ENCODE peak calls at places on chromosomes 5 and 9, in four cellular contexts. N, K, G and E are unnamed samples. For H3K4me1, the result is how much of the 10 kb centered on the place peaks cover.

GRCh38 chr5:125065114-125065513 is 318.7 kb upstream of the ZNF608 start:
- DNase-seq in N (no peak), K (no peak), G (no peak), E (no peak)

GRCh38 chr5:10672285-10673044 is 88.6 kb downstream of the DAP start:
- DNase-seq in N (no peak), K (no peak), G (no peak), E (no peak)

GRCh38 chr9:133111461-133112360 is 9.3 kb downstream of the RALGDS start:
- DNase-seq in N (no peak), K (peak), G (no peak), E (no peak)

GRCh38 chr9:111297061-111297824 is 32.8 kb downstream of the OR2K2 start:
- DNase-seq in N (no peak), K (no peak), G (peak), E (no peak)

GRCh38 chr5:148708854-148709253 is 54.5 kb upstream of the HTR4 start:
- DNase-seq in N (no peak), K (no peak), G (no peak), E (no peak)

GRCh38 chr5:123785160-123786001 is 273.4 kb downstream of the CSNK1G3 start:
- DNase-seq in N (no peak), K (no peak), G (peak), E (no peak)

GRCh38 chr9:15834541-15834940 is 281.7 kb downstream of the CCDC171 start:
- DNase-seq in N (no peak), K (no peak), G (peak), E (no peak)

GRCh38 chr5:149030392-149030791 is 32.5 kb downstream of the SH3TC2 start:
- DNase-seq in N (peak), K (no peak), G (peak), E (no peak)

GRCh38 chr9:108185613-108186012 is 670.2 kb downstream of the ACTL7B start:
- DNase-seq in N (no peak), K (no peak), G (no peak), E (no peak)

GRCh38 chr5:81755320-81755719 is 4.4 kb upstream of the SSBP2 start:
- DNase-seq in N (no peak), K (no peak), G (peak), E (no peak)

GRCh38 chr9:136311433-136312375 is 7.8 kb upstream of the CCDC187 start:
- DNase-seq in N (peak), K (no peak), G (no peak), E (no peak)

GRCh38 chr5:170108266-170108785 is 2.6 kb downstream of the FOXI1 start:
- DNase-seq in N (no peak), K (no peak), G (no peak), E (no peak)

DNA sequence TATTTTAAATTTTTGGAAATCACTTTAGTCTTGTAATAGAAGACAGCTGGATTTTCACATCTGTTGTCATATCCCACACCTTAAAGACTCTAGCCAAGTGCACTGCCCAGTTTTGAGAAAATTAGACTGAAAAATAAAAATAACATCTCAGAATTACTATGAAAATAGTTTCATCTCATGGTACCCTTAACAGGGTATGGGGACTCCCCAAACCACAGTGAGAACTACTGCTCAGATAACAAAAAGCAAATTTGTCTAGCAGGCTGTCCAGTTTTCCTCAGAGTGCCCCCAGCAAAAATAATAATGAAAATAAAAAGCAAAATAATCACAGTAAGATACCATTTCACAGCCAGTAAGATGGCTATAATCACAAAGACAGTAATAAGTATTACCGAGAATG is 6.5 kb downstream of the UBQLN1 start:
- DNase-seq in N (no peak), K (no peak), G (no peak), E (no peak)
- H3K4me1 ChIP-seq in N (under half), K (under half), G (under half), E (half or more)

GRCh38 chr9:75147638-75148037 is 59.3 kb downstream of the OSTF1 start:
- DNase-seq in N (peak), K (no peak), G (peak), E (peak)

GRCh38 chr9:75148551-75148950 is 60.2 kb downstream of the OSTF1 start:
- DNase-seq in N (peak), K (no peak), G (peak), E (no peak)

GRCh38 chr9:75152416-75152815 is 64.1 kb downstream of the OSTF1 start:
- DNase-seq in N (peak), K (no peak), G (peak), E (peak)

GRCh38 chr9:75150512-75150911 is 62.2 kb downstream of the OSTF1 start:
- DNase-seq in N (no peak), K (no peak), G (no peak), E (no peak)

DNA sequence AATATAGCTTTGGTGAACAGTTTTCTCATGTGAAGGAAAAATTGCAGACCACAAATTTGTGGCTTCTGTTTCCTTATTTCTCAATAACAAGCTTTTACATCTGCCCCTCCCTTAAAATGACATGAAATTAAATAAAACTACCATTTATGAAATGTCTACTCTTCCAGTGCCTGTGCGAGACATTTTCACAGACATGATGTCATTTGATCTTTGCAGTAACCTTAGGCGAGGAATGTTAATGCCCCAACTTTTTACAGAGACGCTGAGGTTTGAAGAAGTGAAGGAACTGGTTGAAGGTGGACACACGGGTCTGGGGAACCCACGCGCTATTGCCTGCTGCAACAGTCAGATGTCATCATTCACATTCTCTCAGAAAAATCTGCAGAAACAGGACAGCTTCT is 61.5 kb downstream of the OSTF1 start:
- DNase-seq in N (no peak), K (peak), G (no peak), E (no peak)
- H3K4me1 ChIP-seq in N (under half), K (under half), G (under half), E (half or more)

GRCh38 chr9:113600477-113600851 is 136.9 kb downstream of the RGS3 start:
- DNase-seq in N (no peak), K (peak), G (no peak), E (no peak)

GRCh38 chr9:113597390-113598241 is 134.1 kb downstream of the RGS3 start:
- DNase-seq in N (no peak), K (peak), G (no peak), E (no peak)

GRCh38 chr9:113599647-113600476 is 136.3 kb downstream of the RGS3 start:
- DNase-seq in N (no peak), K (peak), G (peak), E (no peak)

GRCh38 chr9:113598451-113598850 is 134.9 kb downstream of the RGS3 start:
- DNase-seq in N (no peak), K (peak), G (no peak), E (no peak)

DNA sequence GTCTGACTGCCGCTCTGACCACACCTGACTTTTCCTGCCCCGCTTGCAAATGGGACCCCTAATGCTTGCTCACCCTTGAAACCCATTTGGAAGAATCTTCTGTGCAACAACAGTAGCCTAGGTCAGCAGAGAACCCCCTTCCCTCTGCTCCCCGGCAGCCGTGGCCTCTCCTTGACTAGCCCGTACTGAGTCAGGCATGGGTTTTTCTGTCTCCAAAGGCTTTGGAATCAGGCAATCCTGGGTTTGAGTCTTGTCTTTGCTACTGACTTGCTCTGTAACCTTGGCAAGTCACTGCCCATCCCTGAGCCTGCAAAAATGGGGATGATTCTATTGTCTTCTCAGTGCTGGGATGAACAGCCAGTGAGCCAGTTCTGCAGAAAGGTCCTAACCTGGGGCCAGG is 135.4 kb downstream of the RGS3 start:
- DNase-seq in N (no peak), K (peak), G (no peak), E (no peak)
- H3K4me1 ChIP-seq in N (under half), K (half or more), G (half or more), E (under half)

DNA sequence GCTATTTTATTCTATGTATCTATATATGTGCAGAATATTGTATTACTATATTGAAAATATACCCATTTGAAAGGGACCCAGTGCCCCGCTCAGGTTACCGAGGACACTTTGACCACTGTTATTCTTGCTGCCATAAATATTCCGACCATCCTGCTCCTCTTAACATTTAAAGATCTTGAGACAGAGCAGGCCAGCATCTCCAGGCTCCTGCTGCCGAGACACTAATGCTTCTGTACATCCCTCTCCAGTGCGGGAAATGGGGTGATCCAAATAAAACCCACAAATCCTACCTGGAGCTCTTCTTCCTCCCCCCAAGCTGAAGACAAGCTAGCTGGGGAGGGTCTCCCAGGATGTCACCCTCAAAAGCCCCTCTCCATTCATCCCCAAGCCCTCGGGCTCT is 3.9 kb downstream of the SH3PXD2B start:
- DNase-seq in N (no peak), K (no peak), G (no peak), E (no peak)
- H3K4me1 ChIP-seq in N (under half), K (half or more), G (under half), E (under half)

DNA sequence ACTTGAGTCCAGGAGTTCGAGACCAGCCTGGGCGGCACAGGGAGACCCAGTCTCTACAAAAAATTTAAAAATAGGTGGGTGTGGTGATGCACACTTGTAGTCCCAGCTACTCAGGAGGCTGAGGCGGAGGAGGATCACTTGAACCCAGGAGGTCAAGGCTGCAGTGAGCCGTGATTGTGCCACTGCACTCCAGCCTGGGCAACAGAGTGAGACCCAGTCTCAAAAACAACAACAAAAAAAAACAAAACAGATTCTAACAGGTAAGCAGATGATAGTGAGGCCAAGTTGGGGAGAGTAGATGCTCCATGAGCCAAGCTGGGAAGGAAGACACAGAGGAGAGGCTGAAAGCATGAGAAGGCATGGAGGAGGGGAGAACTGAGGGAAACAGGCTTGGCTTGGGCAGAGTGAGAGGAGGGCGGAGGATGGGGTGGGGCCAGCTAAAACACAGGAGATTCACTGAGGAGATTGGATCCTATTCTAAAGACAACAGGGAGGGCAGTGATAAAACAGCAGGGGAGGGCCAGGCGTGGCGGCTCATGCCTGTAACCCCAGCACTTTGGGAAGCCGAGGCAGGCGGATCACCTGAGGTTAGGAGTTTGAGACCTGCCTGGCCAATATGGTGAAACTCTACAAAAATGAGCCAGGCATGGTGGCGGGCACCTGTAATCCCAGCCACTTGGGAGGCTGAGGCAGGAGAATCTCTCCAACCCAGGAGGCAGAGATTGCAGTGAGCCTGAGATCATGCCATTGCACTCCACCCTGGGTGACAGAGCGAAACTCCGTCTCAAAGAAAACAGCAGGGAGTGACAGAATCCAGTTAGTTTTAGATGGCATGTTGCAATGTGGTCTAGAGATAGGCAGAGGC is 8.4 kb downstream of the RPS14 start:
- DNase-seq in N (no peak), K (no peak), G (no peak), E (no peak)
- H3K4me1 ChIP-seq in N (under half), K (under half), G (under half), E (under half)

GRCh38 chr5:138543730-138544104 is 681 bp upstream of the ETF1 start:
- DNase-seq in N (no peak), K (no peak), G (no peak), E (no peak)
- H3K4me1 ChIP-seq in N (under half), K (half or more), G (under half), E (half or more)

GRCh38 chr5:112776301-112776856 is 38.7 kb downstream of the APC start:
- DNase-seq in N (no peak), K (no peak), G (peak), E (no peak)
- H3K4me1 ChIP-seq in N (under half), K (under half), G (under half), E (under half)

GRCh38 chr9:95499847-95500246 is 16.9 kb downstream of the PTCH1 start:
- DNase-seq in N (no peak), K (no peak), G (peak), E (no peak)

GRCh38 chr9:95497772-95498171 is 19.0 kb downstream of the PTCH1 start:
- DNase-seq in N (no peak), K (no peak), G (peak), E (no peak)

GRCh38 chr9:95502248-95502647 is 14.5 kb downstream of the PTCH1 start:
- DNase-seq in N (no peak), K (no peak), G (no peak), E (no peak)

GRCh38 chr9:95498641-95499040 is 18.1 kb downstream of the PTCH1 start:
- DNase-seq in N (no peak), K (no peak), G (no peak), E (no peak)

DNA sequence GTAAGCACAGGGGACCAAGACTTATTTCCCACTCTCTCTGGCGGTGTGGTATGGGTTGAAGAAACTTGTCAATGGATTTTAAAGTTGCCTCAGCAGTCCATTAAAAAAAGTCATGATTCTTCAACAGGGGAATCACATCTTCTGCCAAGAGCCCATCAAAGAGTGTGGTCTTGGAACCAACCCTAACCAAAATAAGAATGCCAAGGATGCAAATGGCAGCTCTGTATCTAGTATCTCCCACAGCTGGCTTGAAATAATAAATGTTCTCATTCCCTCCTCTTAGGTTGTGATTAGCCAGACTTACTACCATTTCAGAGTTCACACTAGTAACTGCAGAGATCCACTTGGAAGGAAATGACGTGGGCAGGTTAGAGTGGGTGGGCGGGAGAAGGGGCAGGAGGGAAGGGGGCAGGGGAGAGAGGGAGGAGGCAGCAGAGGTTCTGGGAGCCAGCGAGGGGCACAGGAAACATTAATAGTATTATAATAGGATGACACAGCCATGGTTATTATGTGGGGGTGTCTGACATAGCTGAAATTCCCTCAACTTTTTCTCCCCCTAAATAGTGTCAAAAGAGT is 17.6 kb downstream of the PTCH1 start:
- DNase-seq in N (no peak), K (no peak), G (peak), E (no peak)
- H3K4me1 ChIP-seq in N (under half), K (under half), G (under half), E (under half)